ENCODE peak calls at places on chromosomes 16 and 17, in ten cellular contexts. T, G, W, D, M, F, O, J, U and B are unnamed samples.

GRCh38 chr17:43351686-43352085 is 47.1 kb upstream of the ARL4D start:
- DNase-seq in T (no peak), G (no peak), W (no peak), D (no peak), M (no peak), F (no peak), O (peak), J (no peak), U (no peak), B (no peak)

GRCh38 chr17:74299618-74300009 is 25.6 kb downstream of the DNAI2 start:
- DNase-seq in T (no peak), G (no peak), W (no peak), D (no peak), M (no peak), F (no peak), O (no peak), J (no peak), U (no peak), B (no peak)

GRCh38 chr16:14400285-14400977 is 229.6 kb downstream of the PARN start:
- DNase-seq in T (no peak), G (no peak), W (no peak), D (no peak), M (no peak), F (no peak), O (no peak), J (no peak), U (no peak), B (no peak)

GRCh38 chr17:45019177-45019711 is 32.2 kb downstream of the DCAKD start:
- DNase-seq in T (peak), G (no peak), W (peak), D (peak), M (peak), F (peak), O (peak), J (no peak), U (peak), B (no peak)

GRCh38 chr16:1057252-1057932 is 15.2 kb upstream of the SSTR5 start:
- DNase-seq in T (peak), G (no peak), W (peak), D (no peak), M (peak), F (peak), O (peak), J (no peak), U (peak), B (peak)

GRCh38 chr16:48271728-48272127 is 24.4 kb upstream of the ABCC11 start:
- DNase-seq in T (no peak), G (no peak), W (no peak), D (no peak), M (peak), F (no peak), O (no peak), J (no peak), U (no peak), B (no peak)

GRCh38 chr17:76560036-76560876 is 20.4 kb downstream of the PRCD start:
- DNase-seq in T (no peak), G (no peak), W (no peak), D (no peak), M (no peak), F (no peak), O (no peak), J (no peak), U (no peak), B (no peak)

GRCh38 chr16:51151435-51151950 is 423 bp upstream of the SALL1 start:
- DNase-seq in T (no peak), G (peak), W (peak), D (no peak), M (peak), F (peak), O (no peak), J (no peak), U (peak), B (no peak)

GRCh38 chr17:7837375-7838290 is 3.6 kb downstream of the KDM6B start:
- DNase-seq in T (no peak), G (peak), W (peak), D (no peak), M (no peak), F (no peak), O (no peak), J (no peak), U (no peak), B (no peak)

GRCh38 chr17:42675984-42676423 is 790 bp downstream of the PLEKHH3 start:
- DNase-seq in T (peak), G (peak), W (peak), D (peak), M (peak), F (peak), O (no peak), J (no peak), U (peak), B (no peak)

GRCh38 chr16:11289202-11289601 is 8.1 kb upstream of the PRM1 start:
- DNase-seq in T (no peak), G (no peak), W (no peak), D (no peak), M (no peak), F (no peak), O (no peak), J (no peak), U (no peak), B (no peak)

GRCh38 chr16:1283996-1284592 is 25.3 kb upstream of the UBE2I start:
- DNase-seq in T (no peak), G (no peak), W (no peak), D (no peak), M (no peak), F (no peak), O (no peak), J (no peak), U (no peak), B (no peak)

GRCh38 chr17:10836145-10836544 is 1.7 kb downstream of the PIRT start:
- DNase-seq in T (no peak), G (no peak), W (peak), D (no peak), M (no peak), F (no peak), O (no peak), J (no peak), U (no peak), B (no peak)

GRCh38 chr17:50905460-50905803 is 39.3 kb upstream of the TOB1 start:
- DNase-seq in T (peak), G (no peak), W (no peak), D (no peak), M (no peak), F (no peak), O (no peak), J (no peak), U (no peak), B (no peak)

GRCh38 chr17:44927696-44928095 is 12.4 kb upstream of the GFAP start:
- DNase-seq in T (no peak), G (no peak), W (no peak), D (no peak), M (no peak), F (no peak), O (no peak), J (no peak), U (no peak), B (no peak)

GRCh38 chr17:3513305-3514035 is 37.7 kb downstream of the ASPA start:
- DNase-seq in T (no peak), G (peak), W (no peak), D (no peak), M (no peak), F (no peak), O (no peak), J (no peak), U (no peak), B (no peak)

GRCh38 chr17:9050801-9051401 is 29.6 kb downstream of the NTN1 start:
- DNase-seq in T (peak), G (no peak), W (no peak), D (no peak), M (no peak), F (no peak), O (peak), J (no peak), U (no peak), B (peak)

GRCh38 chr17:73315481-73315880 is 3.7 kb upstream of the CDC42EP4 start:
- DNase-seq in T (no peak), G (peak), W (no peak), D (no peak), M (no peak), F (no peak), O (no peak), J (no peak), U (no peak), B (no peak)

GRCh38 chr17:21019976-21020575 is 22.7 kb downstream of the USP22 start:
- DNase-seq in T (peak), G (no peak), W (no peak), D (no peak), M (peak), F (no peak), O (no peak), J (no peak), U (no peak), B (no peak)

GRCh38 chr16:11140466-11140865 is 115.5 kb downstream of the SOCS1 start:
- DNase-seq in T (no peak), G (no peak), W (no peak), D (no peak), M (no peak), F (no peak), O (no peak), J (no peak), U (no peak), B (no peak)

DNA sequence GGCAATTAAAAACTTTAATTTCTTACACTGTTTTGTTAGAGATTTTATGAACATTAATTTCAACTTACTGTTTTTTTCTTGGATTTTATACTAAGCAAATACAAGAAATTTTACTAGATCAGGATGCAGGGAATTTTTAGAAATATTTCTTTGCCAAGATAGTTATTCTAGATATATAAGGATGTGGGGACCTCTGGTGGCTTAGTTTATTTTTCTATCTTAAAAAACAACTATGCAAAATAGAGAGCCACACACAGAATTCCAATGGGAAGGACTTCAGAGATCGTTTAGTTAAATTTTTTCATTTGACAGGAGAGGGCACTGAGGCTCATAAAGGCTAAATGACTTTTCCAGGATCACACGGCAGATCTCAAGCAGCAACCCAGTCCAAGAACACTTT is 23.0 kb upstream of the CAPNS2 start:
- DNase-seq in T (peak), G (peak), W (peak), D (no peak), M (peak), F (no peak), O (no peak), J (no peak), U (no peak), B (no peak)
- TF ChIP-seq CTCF in T (peak), G (peak), W (peak), D (peak), M (peak), F (no peak), O (peak), J (peak), U (no peak), B (peak)

DNA sequence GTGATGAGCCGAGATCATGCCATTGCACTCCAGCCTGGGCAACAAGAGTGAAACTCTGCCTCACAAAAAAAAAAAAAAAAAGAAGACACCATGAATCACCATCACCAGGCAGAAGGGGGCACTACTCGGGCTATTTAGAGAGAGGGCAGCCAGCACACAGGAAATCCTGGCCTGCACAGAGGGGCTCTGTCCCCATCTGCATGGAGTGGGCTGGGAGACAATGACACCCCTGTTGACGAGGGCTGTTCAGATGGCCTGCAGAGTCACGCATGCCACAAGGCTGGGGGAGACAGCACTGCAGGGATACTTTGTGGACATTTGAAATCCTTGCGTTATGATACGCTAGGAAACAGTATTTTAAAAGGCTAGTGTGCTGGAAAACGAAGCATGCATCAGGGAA is 48.3 kb downstream of the CUEDC1 start:
- DNase-seq in T (no peak), G (peak), W (peak), D (no peak), M (no peak), F (no peak), O (no peak), J (no peak), U (no peak), B (no peak)
- TF ChIP-seq CTCF in T (no peak), G (peak), W (peak), D (no peak), M (peak), F (peak), O (no peak), J (peak), U (no peak), B (no peak)

GRCh38 chr16:71852146-71852545 is 6.4 kb downstream of the ATXN1L start:
- DNase-seq in T (no peak), G (no peak), W (no peak), D (no peak), M (no peak), F (no peak), O (no peak), J (no peak), U (no peak), B (no peak)

GRCh38 chr16:71852561-71852960 is 6.8 kb downstream of the ATXN1L start:
- DNase-seq in T (no peak), G (no peak), W (no peak), D (no peak), M (no peak), F (no peak), O (no peak), J (no peak), U (no peak), B (no peak)

GRCh38 chr16:71855937-71856662 is 10.3 kb downstream of the ATXN1L start:
- DNase-seq in T (no peak), G (no peak), W (no peak), D (no peak), M (no peak), F (no peak), O (no peak), J (no peak), U (no peak), B (no peak)

GRCh38 chr16:71853413-71853812 is 7.6 kb downstream of the ATXN1L start:
- DNase-seq in T (no peak), G (no peak), W (no peak), D (no peak), M (no peak), F (no peak), O (no peak), J (no peak), U (no peak), B (no peak)

GRCh38 chr16:71854369-71854948 is 8.7 kb downstream of the ATXN1L start:
- DNase-seq in T (no peak), G (no peak), W (no peak), D (no peak), M (no peak), F (no peak), O (no peak), J (no peak), U (no peak), B (no peak)
- TF ChIP-seq CTCF in T (no peak), G (no peak), W (no peak), D (no peak), M (no peak), F (no peak), O (no peak), J (no peak), U (no peak), B (no peak)

GRCh38 chr17:65229596-65229995 is 92.4 kb downstream of the RGS9 start:
- DNase-seq in T (no peak), G (no peak), W (no peak), D (no peak), M (no peak), F (no peak), O (no peak), J (no peak), U (no peak), B (no peak)

GRCh38 chr17:65227637-65228036 is 90.5 kb downstream of the RGS9 start:
- DNase-seq in T (no peak), G (no peak), W (no peak), D (no peak), M (no peak), F (no peak), O (no peak), J (no peak), U (no peak), B (no peak)

GRCh38 chr17:65228287-65228686 is 91.1 kb downstream of the RGS9 start:
- DNase-seq in T (no peak), G (no peak), W (no peak), D (no peak), M (no peak), F (no peak), O (no peak), J (no peak), U (no peak), B (no peak)

GRCh38 chr17:65230040-65230439 is 92.9 kb downstream of the RGS9 start:
- DNase-seq in T (no peak), G (no peak), W (no peak), D (no peak), M (no peak), F (no peak), O (no peak), J (no peak), U (no peak), B (no peak)

GRCh38 chr17:65228734-65229390 is 91.7 kb downstream of the RGS9 start:
- DNase-seq in T (no peak), G (peak), W (peak), D (no peak), M (peak), F (no peak), O (no peak), J (peak), U (no peak), B (no peak)
- TF ChIP-seq CTCF in T (no peak), G (no peak), W (no peak), D (no peak), M (no peak), F (no peak), O (no peak), J (no peak), U (no peak), B (no peak)

GRCh38 chr17:67200727-67201301 is 44.2 kb downstream of the HELZ start:
- DNase-seq in T (peak), G (no peak), W (no peak), D (no peak), M (peak), F (no peak), O (peak), J (no peak), U (no peak), B (no peak)
- TF ChIP-seq CTCF in T (peak), G (peak), W (peak), D (no peak), M (peak), F (peak), O (peak), J (peak), U (no peak), B (peak)

GRCh38 chr16:65120811-65121721 is 797 bp downstream of the CDH11 start:
- DNase-seq in T (peak), G (peak), W (peak), D (peak), M (peak), F (peak), O (no peak), J (no peak), U (peak), B (peak)

GRCh38 chr16:65123846-65124513 is 2.1 kb upstream of the CDH11 start:
- DNase-seq in T (no peak), G (peak), W (no peak), D (no peak), M (no peak), F (no peak), O (no peak), J (no peak), U (peak), B (no peak)

GRCh38 chr16:65122974-65123845 is 1.3 kb upstream of the CDH11 start:
- DNase-seq in T (peak), G (peak), W (peak), D (peak), M (peak), F (peak), O (peak), J (no peak), U (peak), B (peak)

GRCh38 chr16:65122724-65122973 is 786 bp upstream of the CDH11 start:
- DNase-seq in T (no peak), G (no peak), W (no peak), D (no peak), M (no peak), F (no peak), O (no peak), J (no peak), U (no peak), B (no peak)

DNA sequence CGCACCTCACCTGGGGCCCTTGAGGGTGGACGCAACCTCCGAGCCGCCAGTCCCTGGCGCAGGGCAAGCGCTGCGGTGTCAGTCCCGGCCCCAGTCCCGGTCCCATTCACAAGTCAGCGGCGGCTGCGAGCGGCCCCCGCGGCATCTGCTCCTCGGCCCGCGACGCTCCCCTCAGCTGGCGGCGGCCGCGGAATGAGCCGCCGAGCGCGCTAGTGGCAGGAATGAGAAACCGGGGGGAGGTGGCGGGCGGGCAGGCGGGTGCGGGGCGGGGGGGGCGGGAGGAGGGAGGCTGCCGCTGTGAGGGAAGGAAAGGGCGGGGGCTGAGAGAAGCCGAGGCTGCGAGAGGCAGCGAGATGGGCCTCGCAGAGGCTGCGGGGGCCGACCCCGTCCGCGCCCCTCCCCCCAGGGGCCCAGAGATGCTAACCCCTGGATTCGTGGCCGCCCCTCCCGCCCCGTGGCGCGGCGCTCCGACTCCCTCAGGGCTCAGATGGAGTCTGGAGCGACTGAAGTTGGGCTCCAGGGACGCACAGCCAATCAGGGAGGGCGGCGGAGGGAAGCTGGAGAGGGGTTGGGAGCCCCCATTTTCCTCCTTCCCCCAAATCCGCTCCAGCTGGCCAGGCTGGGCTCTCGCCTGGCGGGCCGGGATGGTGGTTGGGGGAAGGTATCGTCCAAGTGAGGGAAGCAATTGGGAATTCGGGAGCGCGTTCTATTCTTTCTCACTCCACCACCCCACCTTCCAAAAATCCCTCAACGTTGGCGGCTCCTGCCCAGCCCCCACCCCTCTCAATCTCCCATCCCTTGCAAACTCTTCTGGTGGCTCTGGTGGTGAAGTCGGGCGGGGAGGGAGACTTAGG is at the start of gene CDH11:
- DNase-seq in T (peak), G (peak), W (peak), D (peak), M (peak), F (peak), O (peak), J (peak), U (peak), B (peak)
- TF ChIP-seq CTCF in T (peak), G (peak), W (peak), D (no peak), M (peak), F (no peak), O (peak), J (peak), U (no peak), B (peak)

GRCh38 chr17:66727634-66728570 is 107.0 kb upstream of the CACNG5 start:
- DNase-seq in T (peak), G (peak), W (peak), D (peak), M (peak), F (peak), O (peak), J (no peak), U (peak), B (peak)
- TF ChIP-seq CTCF in T (peak), G (peak), W (peak), D (peak), M (peak), F (peak), O (peak), J (peak), U (peak), B (peak)